ENCODE peak calls at places on chromosome 17, in eight cellular contexts. K is H54; F is NCI-H1417; M is NCI-H1092; B is A172; J is effector CD4-positive, alpha-beta T cell; P is frontal cortex; W is stimulated activated CD4-positive, alpha-beta T cell treated with anti-CD3 and anti-CD28 coated beads, Interleukin-1b, Interleukin-23, amount 100 ng/mL, for 1 hour. V is an unnamed sample.

GRCh38 chr17:1239210-1239609 is 31.0 kb upstream of the BHLHA9 start:
- DNase-seq in K (no peak), M (no peak), F (no peak), B (peak; percentile 93), J (no peak), P (no peak), W (no peak), V (no peak)

GRCh38 chr17:64261422-64262124 is 1.5 kb downstream of the TEX2 start:
- DNase-seq in B (no peak), J (no peak), P (no peak), K (no peak), W (no peak), F (no peak), M (no peak), V (no peak)

GRCh38 chr17:46892192-46892703 is 30.7 kb upstream of the GOSR2 start:
- DNase-seq in M (no peak), F (no peak), B (no peak), W (no peak), J (no peak), K (no peak), P (no peak), V (no peak)

GRCh38 chr17:66541461-66542182 is 239.2 kb downstream of the PRKCA start:
- DNase-seq in P (no peak), M (no peak), J (no peak), K (no peak), B (peak; percentile 78), W (no peak), F (no peak), V (no peak)

GRCh38 chr17:79608729-79609039 is 2.2 kb downstream of the RBFOX3 start:
- DNase-seq in K (no peak), F (no peak), M (no peak), B (no peak), J (no peak), W (no peak), P (no peak), V (no peak)

GRCh38 chr17:33039874-33040273 is 48.2 kb downstream of the SPACA3 start:
- DNase-seq in M (no peak), P (no peak), W (no peak), B (peak; percentile 7), K (no peak), F (no peak), J (no peak), V (no peak)

GRCh38 chr17:28849281-28849680 is 5.5 kb upstream of the ERAL1 start:
- DNase-seq in P (no peak), K (no peak), B (no peak), J (no peak), F (no peak), M (no peak), W (no peak), V (no peak)

GRCh38 chr17:60330731-60331130 is 61.2 kb downstream of the USP32 start:
- DNase-seq in J (no peak), B (no peak), P (no peak), F (no peak), K (no peak), W (no peak), M (no peak), V (no peak)

GRCh38 chr17:39603304-39604016 is 4.3 kb downstream of the NEUROD2 start:
- DNase-seq in B (no peak), K (no peak), F (no peak), J (no peak), M (no peak), P (no peak), W (no peak), V (peak; percentile 48)

GRCh38 chr17:57494446-57494845 is 238.1 kb downstream of the MSI2 start:
- DNase-seq in M (no peak), B (no peak), K (no peak), F (no peak), J (no peak), W (no peak), P (no peak), V (no peak)

GRCh38 chr17:82687375-82687861 is 11.1 kb downstream of the RAB40B start:
- DNase-seq in M (no peak), B (no peak), F (no peak), K (no peak), W (no peak), J (no peak), P (no peak), V (no peak)

GRCh38 chr17:19756551-19756950 is 8.5 kb upstream of the ALDH3A1 start:
- DNase-seq in B (no peak), W (no peak), K (no peak), F (no peak), J (no peak), P (no peak), M (no peak), V (no peak)

GRCh38 chr17:61097786-61098185 is 301.9 kb upstream of the TBX2 start:
- DNase-seq in W (no peak), P (no peak), M (no peak), J (no peak), K (no peak), B (no peak), F (no peak), V (no peak)